ENCODE peak calls at places on chromosomes 5 and 9, in eight cellular contexts. G is PC-9; U is lower lobe of right lung; O is Caco-2; K is cardiac muscle cell; F is OCI-LY7; Y is CD8-positive, alpha-beta memory T cell; S is mammary epithelial cell. I is an unnamed sample.

GRCh38 chr5:179375966-179376365 is 30.7 kb upstream of the ADAMTS2 start:
- DNase-seq in O (no peak), K (no peak), F (no peak), G (no peak), Y (no peak), S (no peak), U (no peak), I (no peak)

GRCh38 chr9:69325409-69326212 is 596 bp downstream of the ENTREP1 start:
- DNase-seq in F (no peak), Y (no peak), S (peak), U (peak), O (no peak), G (no peak), K (peak), I (no peak)

GRCh38 chr5:110625376-110625999 is 101.0 kb downstream of the TMEM232 start:
- DNase-seq in F (peak), K (peak), O (no peak), Y (no peak), G (peak), S (peak), U (no peak), I (no peak)

GRCh38 chr9:136538599-136539426 is 7.0 kb downstream of the NOTCH1 start:
- DNase-seq in G (no peak), F (peak), S (no peak), K (no peak), U (no peak), Y (peak), O (no peak), I (no peak)

GRCh38 chr9:88786291-88787054 is 204.8 kb upstream of the S1PR3 start:
- DNase-seq in F (no peak), U (no peak), G (no peak), O (no peak), K (peak), S (no peak), Y (no peak), I (no peak)

GRCh38 chr5:139392678-139393496 is 2.0 kb downstream of the PROB1 start:
- DNase-seq in K (peak), F (peak), Y (peak), S (no peak), O (peak), U (peak), G (no peak), I (no peak)

GRCh38 chr5:88803309-88803708 is 79.7 kb downstream of the MEF2C start:
- DNase-seq in U (no peak), K (no peak), O (no peak), Y (no peak), S (no peak), G (no peak), F (no peak), I (no peak)

GRCh38 chr5:42057254-42057690 is 132.2 kb downstream of the FBXO4 start:
- DNase-seq in F (peak), G (peak), K (peak), Y (peak), U (no peak), S (peak), O (peak), I (peak)

GRCh38 chr9:95018099-95018927 is 291.8 kb downstream of the AOPEP start:
- DNase-seq in G (no peak), K (peak), O (no peak), F (no peak), Y (no peak), S (peak), U (peak), I (no peak)

GRCh38 chr9:33524431-33524947 is 438 bp downstream of the ANKRD18B start:
- DNase-seq in G (no peak), S (no peak), O (no peak), U (no peak), F (no peak), K (peak), Y (no peak), I (no peak)
- H3K4me3 ChIP-seq in G (peak), S (peak), O (peak), U (peak), F (no peak), K (peak), Y (peak), I (peak)

DNA sequence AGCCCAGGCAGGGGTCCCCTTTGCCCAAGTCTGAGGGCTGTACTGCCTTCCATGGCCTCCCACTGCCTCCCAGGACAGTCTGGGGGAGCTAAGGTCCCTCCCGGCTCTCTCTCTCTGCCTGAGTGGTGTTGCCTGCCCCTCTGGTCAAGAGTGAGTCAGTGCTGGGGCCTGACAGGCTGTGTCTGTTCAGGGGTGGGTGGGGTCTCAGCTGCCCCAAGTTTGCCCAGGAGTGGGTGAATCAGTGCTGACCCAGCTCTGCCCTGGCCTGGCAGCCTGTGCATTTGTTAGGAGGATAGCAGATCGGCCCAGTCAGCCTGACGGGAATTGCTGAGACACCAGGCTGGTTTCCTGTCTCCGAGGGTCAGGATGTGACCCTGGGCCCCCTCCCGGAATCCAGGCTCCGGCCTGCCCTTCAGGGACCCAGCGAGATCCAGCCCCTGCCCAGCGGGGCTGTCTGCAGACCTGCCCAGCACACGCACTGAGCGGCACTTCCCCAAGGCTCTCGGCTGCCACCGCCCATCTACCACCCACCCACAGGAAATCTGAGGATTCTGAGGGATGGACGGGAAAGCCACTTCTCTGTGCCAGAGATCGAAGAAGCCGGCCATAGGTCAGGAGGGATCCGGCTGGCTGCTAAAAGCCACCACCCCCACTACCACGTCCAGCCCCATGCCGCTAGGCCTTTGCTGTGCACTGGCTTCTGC is 15.9 kb downstream of the ENG start:
- DNase-seq in Y (no peak), F (no peak), K (no peak), G (peak), O (no peak), U (peak), S (peak), I (no peak)
- H3K4me3 ChIP-seq in Y (no peak), F (no peak), K (no peak), G (peak), O (no peak), U (peak), S (no peak), I (no peak)

DNA sequence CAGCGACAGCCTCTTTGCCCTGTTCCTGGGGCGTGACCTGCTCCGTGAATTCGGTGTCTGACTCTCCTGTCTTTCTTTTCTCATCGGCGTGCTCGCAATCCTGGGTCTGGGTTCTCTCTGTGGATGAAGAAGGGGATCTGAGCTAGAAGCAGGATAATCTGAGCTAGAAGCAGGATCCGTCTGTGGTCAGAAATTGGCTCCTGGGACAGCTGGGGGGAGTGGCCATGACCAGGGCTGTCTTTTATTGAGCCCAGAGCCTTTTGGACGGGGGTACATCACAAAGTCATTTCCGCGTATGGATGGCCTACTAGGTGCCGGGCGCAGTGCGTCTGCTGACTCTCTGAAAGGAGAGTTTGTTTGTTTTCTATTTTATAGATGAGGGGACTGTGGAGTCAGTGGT is 150.2 kb upstream of the COL5A1 start:
- DNase-seq in U (no peak), K (no peak), S (no peak), F (no peak), G (no peak), Y (no peak), O (no peak), I (no peak)
- H3K4me3 ChIP-seq in U (no peak), K (no peak), S (no peak), F (no peak), G (no peak), Y (no peak), O (no peak), I (no peak)

DNA sequence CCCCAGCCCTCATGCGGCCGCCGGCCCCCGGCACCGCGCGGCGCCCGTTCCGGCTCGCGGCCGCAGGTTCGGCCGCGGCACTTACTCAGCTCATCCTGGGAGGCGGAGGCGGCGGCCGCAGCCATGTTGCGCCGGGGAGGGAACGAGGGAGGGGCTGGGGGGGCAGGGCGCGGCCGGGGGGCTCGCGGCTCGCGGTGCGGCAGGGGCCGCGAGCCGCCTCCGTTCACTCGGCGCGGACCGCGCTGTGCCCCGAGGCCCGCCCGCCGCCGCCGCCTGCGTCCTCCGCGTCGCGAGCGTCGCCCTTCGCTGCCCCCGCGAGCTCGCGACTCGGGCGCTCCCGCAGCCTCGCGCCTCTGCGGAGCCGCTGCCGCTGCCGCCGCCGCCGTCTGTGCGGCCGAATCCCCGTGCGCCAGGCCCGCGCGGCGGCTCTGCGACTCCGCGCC is 743 bp downstream of the ECPAS start:
- DNase-seq in O (peak), G (no peak), Y (peak), F (peak), K (peak), U (no peak), S (peak), I (no peak)
- H3K4me3 ChIP-seq in O (peak), G (peak), Y (no peak), F (peak), K (peak), U (peak), S (peak), I (peak)